ENCODE peak calls at places on chromosomes 1 and 21, in eight cellular contexts. X is SK-N-SH, A is Caco-2, U is aorta, D is left ventricle myocardium inferior, R is transverse colon, P is upper lobe of right lung, L is heart right ventricle. W is an unnamed sample. For H3K36me3, the result is how much of the 10 kb centered on the place peaks cover.

GRCh38 chr1:245953876-245954660 is 553.0 kb downstream of the SMYD3 start:
- DNase-seq in X (no peak), A (no peak), U (no peak), D (no peak), R (no peak), P (no peak), L (no peak), W (no peak)

GRCh38 chr1:201653238-201653637 is 114.3 kb downstream of the NAV1 start:
- DNase-seq in X (no peak), A (no peak), U (no peak), D (no peak), R (no peak), P (no peak), L (no peak), W (no peak)

GRCh38 chr1:183022202-183023145 is 746 bp upstream of the LAMC1 start:
- DNase-seq in X (peak), A (peak), U (peak), D (peak), R (peak), P (peak), L (peak), W (peak)

GRCh38 chr1:62407398-62408009 is 29.3 kb upstream of the USP1 start:
- DNase-seq in X (peak), A (peak), U (no peak), D (no peak), R (no peak), P (no peak), L (peak), W (peak)

GRCh38 chr1:230684146-230684545 is 29.8 kb downstream of the AGT start:
- DNase-seq in X (no peak), A (peak), U (no peak), D (no peak), R (no peak), P (no peak), L (no peak), W (no peak)

GRCh38 chr1:67853704-67854103 is 20.4 kb upstream of the GNG12 start:
- DNase-seq in X (peak), A (peak), U (peak), D (peak), R (peak), P (peak), L (peak), W (peak)

GRCh38 chr1:153587314-153587713 is 21.7 kb upstream of the S100A2 start:
- DNase-seq in X (peak), A (no peak), U (no peak), D (no peak), R (no peak), P (no peak), L (no peak), W (no peak)

GRCh38 chr1:154353460-154353904 is 28.2 kb downstream of the ATP8B2 start:
- DNase-seq in X (no peak), A (peak), U (no peak), D (no peak), R (peak), P (no peak), L (no peak), W (peak)

GRCh38 chr1:221089273-221089672 is 210.0 kb downstream of the HLX start:
- DNase-seq in X (no peak), A (no peak), U (no peak), D (no peak), R (no peak), P (no peak), L (no peak), W (no peak)

GRCh38 chr1:205458777-205459566 is 3.1 kb upstream of the BLACAT1 start:
- DNase-seq in X (no peak), A (peak), U (no peak), D (no peak), R (no peak), P (peak), L (no peak), W (peak)

GRCh38 chr1:214002472-214002871 is 14.7 kb downstream of the PROX1 start:
- DNase-seq in X (no peak), A (no peak), U (no peak), D (no peak), R (no peak), P (no peak), L (no peak), W (no peak)

GRCh38 chr1:119779869-119780356 is 11.2 kb upstream of the HMGCS2 start:
- DNase-seq in X (peak), A (no peak), U (no peak), D (no peak), R (peak), P (peak), L (peak), W (peak)

GRCh38 chr1:45864124-45864721 is 60.8 kb downstream of the MAST2 start:
- DNase-seq in X (no peak), A (no peak), U (no peak), D (no peak), R (no peak), P (no peak), L (no peak), W (no peak)

GRCh38 chr1:106680922-106681321 is 375.6 kb upstream of the PRMT6 start:
- DNase-seq in X (no peak), A (no peak), U (no peak), D (no peak), R (no peak), P (no peak), L (no peak), W (no peak)

GRCh38 chr1:212286437-212287131 is 1.4 kb downstream of the PPP2R5A start:
- DNase-seq in X (no peak), A (no peak), U (no peak), D (no peak), R (no peak), P (no peak), L (peak), W (no peak)

GRCh38 chr1:9165396-9165795 is 36.5 kb upstream of the GPR157 start:
- DNase-seq in X (no peak), A (no peak), U (no peak), D (no peak), R (no peak), P (no peak), L (no peak), W (no peak)

GRCh38 chr21:45455321-45456013 is 50.5 kb downstream of the COL18A1 start:
- DNase-seq in X (no peak), A (no peak), U (peak), D (peak), R (no peak), P (no peak), L (no peak), W (peak)

GRCh38 chr1:63651110-63651776 is 58.0 kb downstream of the PGM1 start:
- DNase-seq in X (no peak), A (no peak), U (no peak), D (no peak), R (no peak), P (no peak), L (no peak), W (no peak)

GRCh38 chr1:205918955-205919746 is 24.1 kb downstream of the SLC26A9 start:
- DNase-seq in X (peak), A (peak), U (peak), D (peak), R (peak), P (no peak), L (peak), W (peak)

GRCh38 chr1:161200992-161201827 is 957 bp upstream of the NDUFS2 start:
- DNase-seq in X (no peak), A (no peak), U (peak), D (peak), R (peak), P (no peak), L (peak), W (peak)

GRCh38 chr1:191438979-191439378 is 719.3 kb upstream of the RGS18 start:
- DNase-seq in X (no peak), A (no peak), U (no peak), D (no peak), R (no peak), P (no peak), L (no peak), W (no peak)

GRCh38 chr1:109821221-109821669 is 57.5 kb upstream of the EPS8L3 start:
- DNase-seq in X (no peak), A (no peak), U (peak), D (no peak), R (peak), P (peak), L (peak), W (no peak)

GRCh38 chr1:27153549-27153886 is 1.4 kb downstream of the SLC9A1 start:
- DNase-seq in X (no peak), A (no peak), U (no peak), D (no peak), R (peak), P (no peak), L (no peak), W (no peak)

GRCh38 chr1:6459850-6460265 is 6.1 kb downstream of the TNFRSF25 start:
- DNase-seq in X (no peak), A (no peak), U (no peak), D (no peak), R (no peak), P (no peak), L (no peak), W (peak)

GRCh38 chr1:212141404-212141803 is 105.9 kb downstream of the DTL start:
- DNase-seq in X (no peak), A (no peak), U (no peak), D (no peak), R (no peak), P (no peak), L (no peak), W (no peak)

GRCh38 chr1:226217273-226217672 is 6.2 kb upstream of the MIXL1 start:
- DNase-seq in X (no peak), A (no peak), U (no peak), D (no peak), R (no peak), P (no peak), L (no peak), W (no peak)

GRCh38 chr21:14241322-14241721 is 25.4 kb downstream of the RBM11 start:
- DNase-seq in X (no peak), A (no peak), U (no peak), D (no peak), R (no peak), P (no peak), L (no peak), W (no peak)

GRCh38 chr21:39805983-39806382 is 61.0 kb downstream of the IGSF5 start:
- DNase-seq in X (no peak), A (peak), U (no peak), D (no peak), R (no peak), P (no peak), L (no peak), W (no peak)

GRCh38 chr1:36882536-36883285 is 151.6 kb downstream of the GRIK3 start:
- DNase-seq in X (no peak), A (no peak), U (no peak), D (no peak), R (no peak), P (no peak), L (no peak), W (peak)

GRCh38 chr1:220551001-220551400 is 23.1 kb downstream of the MARK1 start:
- DNase-seq in X (no peak), A (no peak), U (no peak), D (no peak), R (no peak), P (no peak), L (no peak), W (no peak)

GRCh38 chr1:152459596-152460528 is 45.8 kb upstream of the CRNN start:
- DNase-seq in X (peak), A (peak), U (peak), D (peak), R (peak), P (peak), L (peak), W (peak)

GRCh38 chr1:63635681-63636080 is 42.5 kb downstream of the PGM1 start:
- DNase-seq in X (no peak), A (no peak), U (no peak), D (no peak), R (no peak), P (no peak), L (no peak), W (no peak)

GRCh38 chr1:184810735-184811316 is 56.2 kb upstream of the EDEM3 start:
- DNase-seq in X (no peak), A (no peak), U (no peak), D (no peak), R (no peak), P (no peak), L (peak), W (no peak)

GRCh38 chr1:6635910-6636760 is 11.5 kb downstream of the THAP3 start:
- DNase-seq in X (no peak), A (no peak), U (no peak), D (no peak), R (no peak), P (no peak), L (no peak), W (no peak)

GRCh38 chr21:38815060-38815405 is 9.3 kb downstream of the ETS2 start:
- DNase-seq in X (no peak), A (no peak), U (no peak), D (no peak), R (no peak), P (no peak), L (no peak), W (no peak)

GRCh38 chr1:16145030-16145987 is 10.6 kb downstream of the EPHA2 start:
- DNase-seq in X (no peak), A (peak), U (peak), D (peak), R (peak), P (peak), L (peak), W (peak)

GRCh38 chr1:16143005-16143565 is 12.8 kb downstream of the EPHA2 start:
- DNase-seq in X (no peak), A (no peak), U (no peak), D (no peak), R (no peak), P (no peak), L (no peak), W (no peak)

GRCh38 chr1:16143566-16144324 is 12.1 kb downstream of the EPHA2 start:
- DNase-seq in X (no peak), A (peak), U (no peak), D (peak), R (peak), P (peak), L (peak), W (peak)

GRCh38 chr1:16145988-16146887 is 9.6 kb downstream of the EPHA2 start:
- DNase-seq in X (peak), A (peak), U (peak), D (peak), R (peak), P (peak), L (peak), W (peak)

GRCh38 chr1:16144325-16145029 is 11.4 kb downstream of the EPHA2 start:
- DNase-seq in X (no peak), A (no peak), U (no peak), D (no peak), R (no peak), P (no peak), L (no peak), W (no peak)
- H3K36me3 ChIP-seq in X (under half), A (under half), U (under half), D (under half), R (under half), P (under half), L (under half), W (under half)

GRCh38 chr1:235324296-235324695 is 3.7 kb downstream of the ARID4B start:
- DNase-seq in X (no peak), A (no peak), U (no peak), D (no peak), R (no peak), P (no peak), L (no peak), W (no peak)
- H3K36me3 ChIP-seq in X (under half), A (under half), U (under half), D (under half), R (under half), P (under half), L (under half), W (under half)

GRCh38 chr1:40849801-40850592 is 12.2 kb downstream of the CITED4 start:
- DNase-seq in X (peak), A (peak), U (peak), D (peak), R (peak), P (peak), L (peak), W (peak)
- H3K36me3 ChIP-seq in X (under half), A (under half), U (under half), D (under half), R (under half), P (under half), L (under half), W (under half)

DNA sequence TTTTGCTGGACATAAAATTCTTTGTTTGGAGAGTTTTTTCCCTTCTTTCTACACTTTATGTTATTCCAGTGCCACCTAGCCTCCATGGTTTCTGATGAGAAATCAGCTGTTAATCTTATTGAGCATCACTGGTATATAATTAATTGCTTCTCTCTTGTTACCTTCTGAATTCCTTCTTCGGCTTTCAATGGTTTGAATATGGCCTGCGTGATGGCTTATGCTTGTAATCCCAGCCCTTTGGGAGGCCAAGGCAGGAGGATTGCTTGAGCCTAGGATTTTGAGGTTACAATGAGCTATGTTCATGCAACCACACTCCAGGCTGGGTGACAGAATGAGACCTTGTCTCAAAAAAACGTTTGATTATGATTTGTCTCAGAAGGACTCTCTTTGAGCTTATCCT is 13.0 kb upstream of the CNIH4 start:
- DNase-seq in X (no peak), A (no peak), U (no peak), D (no peak), R (no peak), P (no peak), L (no peak), W (no peak)
- H3K36me3 ChIP-seq in X (under half), A (under half), U (under half), D (under half), R (under half), P (under half), L (under half), W (under half)

GRCh38 chr21:32367158-32367557 is 25.7 kb downstream of the URB1 start:
- DNase-seq in X (no peak), A (no peak), U (no peak), D (no peak), R (no peak), P (no peak), L (no peak), W (no peak)

GRCh38 chr21:32368386-32368785 is 24.4 kb downstream of the URB1 start:
- DNase-seq in X (no peak), A (no peak), U (no peak), D (no peak), R (no peak), P (no peak), L (no peak), W (no peak)

GRCh38 chr21:32364387-32364786 is 28.4 kb downstream of the URB1 start:
- DNase-seq in X (no peak), A (no peak), U (no peak), D (peak), R (peak), P (no peak), L (peak), W (no peak)

GRCh38 chr21:32366191-32366590 is 26.6 kb downstream of the URB1 start:
- DNase-seq in X (no peak), A (no peak), U (no peak), D (no peak), R (no peak), P (no peak), L (no peak), W (no peak)

DNA sequence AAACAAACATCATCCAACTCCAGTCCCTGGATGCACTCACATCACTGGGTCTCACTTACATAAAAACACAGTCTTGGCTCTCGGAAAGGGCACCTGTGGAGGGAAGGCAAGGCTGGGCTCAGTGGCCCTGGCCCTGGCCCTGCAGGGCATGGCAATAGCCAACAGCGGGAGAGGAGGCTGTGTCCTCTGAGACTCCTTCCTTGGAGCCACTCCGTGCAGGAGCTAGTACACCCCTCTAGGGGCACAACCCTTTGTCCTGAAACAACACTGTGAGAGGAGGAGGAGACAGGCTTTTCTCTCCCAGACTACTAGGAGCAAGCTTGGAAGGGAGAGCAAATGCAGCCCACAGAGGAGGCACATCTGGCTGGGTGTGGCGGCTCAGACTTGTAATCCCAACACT is 28.0 kb downstream of the URB1 start:
- DNase-seq in X (no peak), A (no peak), U (no peak), D (no peak), R (no peak), P (no peak), L (no peak), W (no peak)
- H3K36me3 ChIP-seq in X (half or more), A (under half), U (under half), D (half or more), R (under half), P (half or more), L (under half), W (half or more)

GRCh38 chr1:180988221-180988826 is 34.3 kb downstream of the STX6 start:
- DNase-seq in X (no peak), A (no peak), U (no peak), D (no peak), R (no peak), P (no peak), L (no peak), W (no peak)
- H3K36me3 ChIP-seq in X (half or more), A (under half), U (under half), D (half or more), R (under half), P (half or more), L (under half), W (under half)

GRCh38 chr1:176102243-176102642 is 104.8 kb downstream of the COP1 start:
- DNase-seq in X (no peak), A (no peak), U (no peak), D (no peak), R (no peak), P (no peak), L (no peak), W (no peak)
- H3K36me3 ChIP-seq in X (under half), A (under half), U (under half), D (half or more), R (under half), P (under half), L (under half), W (under half)

DNA sequence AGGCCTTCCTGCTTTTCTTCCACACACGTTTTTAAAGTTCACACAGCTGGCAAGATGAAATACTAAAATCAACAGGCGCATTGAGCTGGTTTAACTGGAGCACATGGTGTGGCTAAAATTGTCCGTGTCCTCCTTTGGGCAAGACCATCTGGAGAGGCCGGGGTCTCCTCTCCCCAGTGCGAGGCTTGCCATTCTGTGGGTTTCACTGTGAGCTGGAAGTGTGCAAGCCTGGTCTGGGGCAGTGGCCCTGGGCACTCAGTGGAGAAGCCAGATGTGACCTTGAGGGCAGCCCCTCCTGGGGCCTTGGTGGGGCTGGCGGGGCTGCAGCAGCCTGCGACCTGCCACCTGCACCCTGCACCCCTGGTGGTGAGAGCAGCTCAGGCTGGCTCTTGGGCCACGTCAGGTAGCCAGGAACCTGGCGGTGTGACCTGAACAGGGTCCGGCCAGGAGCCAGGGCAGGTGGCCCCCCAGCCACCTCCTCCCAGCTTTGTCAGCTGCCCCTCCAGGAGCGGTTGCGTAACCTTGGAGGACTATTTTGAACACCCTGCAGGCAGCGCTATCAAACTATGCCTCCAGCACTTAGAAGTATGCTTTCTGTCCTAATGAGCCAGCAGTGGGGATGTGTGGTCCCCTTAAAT is 52.4 kb downstream of the SLC37A1 start:
- DNase-seq in X (no peak), A (no peak), U (peak), D (no peak), R (peak), P (peak), L (no peak), W (no peak)
- H3K36me3 ChIP-seq in X (under half), A (under half), U (under half), D (half or more), R (under half), P (under half), L (under half), W (under half)

GRCh38 chr21:41834252-41834925 is 44.8 kb downstream of the PRDM15 start:
- DNase-seq in X (no peak), A (no peak), U (peak), D (no peak), R (no peak), P (peak), L (no peak), W (peak)
- H3K36me3 ChIP-seq in X (under half), A (under half), U (under half), D (half or more), R (under half), P (under half), L (under half), W (under half)

DNA sequence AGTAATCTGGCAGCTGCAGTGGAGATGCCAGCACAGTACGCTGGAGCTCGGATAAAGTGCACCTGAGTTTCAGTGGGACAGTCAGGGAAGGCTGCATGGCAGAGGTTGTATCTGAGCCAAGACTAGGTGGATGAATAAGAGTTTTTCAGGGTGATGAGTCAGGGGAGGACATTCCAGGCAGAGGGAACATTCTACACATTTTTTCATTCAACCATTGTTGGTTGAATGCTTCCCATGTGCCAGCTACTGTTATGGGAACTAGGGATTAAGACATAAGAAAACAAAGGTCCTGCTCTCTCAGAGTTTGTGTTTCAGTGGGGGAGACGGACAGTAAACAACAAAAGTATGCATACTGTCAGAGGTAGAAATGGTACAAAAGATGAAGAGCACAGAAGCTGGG is 5.2 kb downstream of the LEPR start:
- DNase-seq in X (no peak), A (peak), U (no peak), D (no peak), R (no peak), P (no peak), L (no peak), W (peak)
- H3K36me3 ChIP-seq in X (under half), A (under half), U (under half), D (under half), R (under half), P (under half), L (under half), W (under half)